ENCODE peak calls at places on chromosomes 5 and 9, in six cellular contexts. Z is stimulated activated CD4-positive, alpha-beta T cell treated with anti-CD3 and anti-CD28 coated beads, TNF-alpha, amount 100 ng/mL, for 1 hour; R is AG10803; U is stimulated activated CD8-positive, alpha-beta memory T cell treated with anti-CD3 and anti-CD28 coated beads, Interleukin-15, amount 100 ng/mL, for 48 hours; X is naive thymus-derived CD8-positive, alpha-beta T cell; E is ELR. W is an unnamed sample.

GRCh38 chr9:97900738-97901565 is 21.3 kb downstream of the TRMO start:
- DNase-seq in E (peak; percentile 69), Z (no peak), U (no peak), R (peak; percentile 55), X (no peak), W (no peak)

GRCh38 chr9:134544388-134545212 is 97.0 kb upstream of the COL5A1 start:
- DNase-seq in R (peak; percentile 76), E (peak; percentile 83), Z (no peak), U (no peak), X (no peak), W (no peak)

GRCh38 chr5:118981783-118982182 is 6.6 kb downstream of the DTWD2 start:
- DNase-seq in Z (no peak), X (no peak), U (no peak), E (no peak), R (no peak), W (no peak)

GRCh38 chr5:176769911-176770310 is 40.4 kb upstream of the UNC5A start:
- DNase-seq in E (no peak), Z (no peak), R (no peak), X (peak; percentile 2), U (no peak), W (no peak)

GRCh38 chr5:116340799-116341198 is 233.8 kb downstream of the SEMA6A start:
- DNase-seq in R (no peak), X (no peak), U (no peak), Z (no peak), E (no peak), W (no peak)

GRCh38 chr5:139660105-139660915 is 12.2 kb downstream of the CXXC5 start:
- DNase-seq in R (peak; percentile 55), E (peak; percentile 60), Z (no peak), U (no peak), X (no peak), W (no peak)

GRCh38 chr9:25964239-25964638 is 286.0 kb upstream of the TUSC1 start:
- DNase-seq in U (no peak), X (no peak), R (peak; percentile 84), Z (no peak), E (peak; percentile 75), W (no peak)

GRCh38 chr5:127306647-127307046 is 16.1 kb downstream of the MEGF10 start:
- DNase-seq in U (no peak), X (no peak), R (no peak), Z (no peak), E (no peak), W (no peak)

GRCh38 chr5:122152266-122152900 is 23.0 kb downstream of the ZNF474 start:
- DNase-seq in Z (no peak), X (no peak), U (no peak), R (peak; percentile 40), E (no peak), W (no peak)

GRCh38 chr9:12916037-12916436 is 141.2 kb downstream of the LURAP1L start:
- DNase-seq in X (no peak), E (no peak), Z (no peak), R (peak; percentile 50), U (no peak), W (no peak)

GRCh38 chr9:89781838-89782237 is 177.0 kb downstream of the GADD45G start:
- DNase-seq in U (no peak), R (no peak), E (no peak), X (no peak), Z (no peak), W (no peak)

GRCh38 chr9:137055385-137056364 is 1.8 kb upstream of the ENTPD2 start:
- DNase-seq in U (no peak), X (no peak), R (peak; percentile 43), E (no peak), Z (no peak), W (no peak)

GRCh38 chr9:132125944-132126720 is 35.7 kb upstream of the NTNG2 start:
- DNase-seq in E (no peak), R (no peak), U (peak; percentile 16), X (no peak), Z (no peak), W (no peak)

GRCh38 chr5:148469446-148470062 is 85.8 kb downstream of the FBXO38 start:
- DNase-seq in R (peak; percentile 61), Z (no peak), E (peak; percentile 20), X (no peak), U (no peak), W (no peak)

GRCh38 chr5:93378073-93378472 is 202.9 kb downstream of the NR2F1-AS1 start:
- DNase-seq in E (peak; percentile 76), X (no peak), Z (no peak), U (no peak), R (peak; percentile 44), W (no peak)

GRCh38 chr5:64532212-64532611 is 26.4 kb downstream of the RGS7BP start:
- DNase-seq in U (no peak), R (no peak), E (no peak), Z (no peak), X (no peak), W (no peak)

GRCh38 chr5:127885176-127885575 is 182.0 kb downstream of the CCDC192 start:
- DNase-seq in Z (no peak), E (no peak), X (no peak), U (no peak), R (no peak), W (no peak)

GRCh38 chr9:132301521-132301920 is 53.3 kb downstream of the SETX start:
- DNase-seq in Z (no peak), R (peak; percentile 9), X (no peak), U (no peak), E (no peak), W (no peak)

GRCh38 chr9:133994359-133995011 is 2.4 kb upstream of the VAV2 start:
- DNase-seq in U (peak; percentile 55), Z (peak; percentile 40), X (peak; percentile 70), E (peak; percentile 74), R (peak; percentile 43), W (peak; percentile 65)

GRCh38 chr5:111694183-111694582 is 62.8 kb downstream of the NREP start:
- DNase-seq in E (peak; percentile 54), R (peak; percentile 91), Z (no peak), U (no peak), X (no peak), W (no peak)

GRCh38 chr5:2174572-2174971 is 291.8 kb upstream of the IRX4 start:
- DNase-seq in R (no peak), X (no peak), U (no peak), Z (no peak), E (no peak), W (no peak)

GRCh38 chr5:180720501-180720900 is 19.4 kb downstream of the OR2Y1 start:
- DNase-seq in E (no peak), Z (no peak), U (no peak), X (no peak), R (no peak), W (no peak)

GRCh38 chr5:21263361-21263760 is 1275.4 kb upstream of the CDH18 start:
- DNase-seq in U (no peak), E (peak; percentile 7), Z (no peak), X (no peak), R (no peak), W (no peak)

GRCh38 chr9:8315211-8315610 is 515.6 kb upstream of the DMAC1 start:
- DNase-seq in X (no peak), U (no peak), Z (no peak), E (no peak), R (no peak), W (no peak)

GRCh38 chr9:127854169-127854833 is at the start of gene ENG:
- DNase-seq in R (peak; percentile 71), Z (no peak), U (no peak), E (peak; percentile 84), X (no peak), W (no peak)